ENCODE peak calls at places on chromosomes 12 and 14, in four cellular contexts. P, U, I and A are unnamed samples.
A peak's percentile ranks its signal among the peaks of the same experiment; 100 is the strongest.

GRCh38 chr12:31850268-31850667 is 108.9 kb upstream of the RESF1 start:
- DNase-seq in U (no peak), P (no peak), I (no peak), A (no peak)

GRCh38 chr14:91115986-91116385 is 2.1 kb downstream of the DGLUCY start:
- DNase-seq in U (no peak), I (no peak), P (no peak), A (no peak)

GRCh38 chr12:25286837-25287236 is 36.1 kb upstream of the KRAS start:
- DNase-seq in P (no peak), U (no peak), I (no peak), A (no peak)

GRCh38 chr12:63095369-63095967 is 55.5 kb downstream of the AVPR1A start:
- DNase-seq in P (no peak), I (no peak), U (no peak), A (no peak)

GRCh38 chr14:101743701-101744100 is 17.8 kb upstream of the PPP2R5C start:
- DNase-seq in U (no peak), I (no peak), P (no peak), A (no peak)

GRCh38 chr12:105091495-105092206 is 7.4 kb upstream of the ALDH1L2 start:
- DNase-seq in P (no peak), U (no peak), I (no peak), A (no peak)

GRCh38 chr14:71621276-71621675 is 311.0 kb upstream of the RGS6 start:
- DNase-seq in U (no peak), I (peak; percentile 63), P (no peak), A (no peak)

GRCh38 chr14:20976291-20976690 is 13.5 kb upstream of the METTL17 start:
- DNase-seq in I (no peak), U (no peak), P (no peak), A (no peak)

GRCh38 chr14:105629886-105630215 is 103.5 kb downstream of the TMEM121 start:
- DNase-seq in I (no peak), P (no peak), U (no peak), A (no peak)

GRCh38 chr12:40583743-40584142 is 108.5 kb upstream of the CNTN1 start:
- DNase-seq in P (no peak), I (no peak), U (no peak), A (no peak)

GRCh38 chr14:89399594-89400068 is 17.4 kb downstream of the FOXN3 start:
- DNase-seq in U (peak; percentile 48), I (no peak), P (no peak), A (no peak)

GRCh38 chr12:127280393-127281275 is 986.3 kb upstream of the TMEM132C start:
- DNase-seq in I (no peak), U (peak; percentile 54), P (peak; percentile 44), A (peak; percentile 23)

GRCh38 chr14:55274760-55275159 is 3.5 kb downstream of the FBXO34 start:
- DNase-seq in U (no peak), I (no peak), P (no peak), A (no peak)

GRCh38 chr12:123928274-123928865 is 44.3 kb downstream of the CCDC92 start:
- DNase-seq in U (no peak), P (no peak), I (no peak), A (no peak)

GRCh38 chr12:82527165-82527780 is 159.4 kb upstream of the TMTC2 start:
- DNase-seq in U (peak; percentile 75), I (no peak), P (no peak), A (peak; percentile 53)

GRCh38 chr12:82019533-82019932 is 260.4 kb upstream of the PPFIA2 start:
- DNase-seq in U (peak; percentile 2), I (no peak), P (no peak), A (no peak)

GRCh38 chr12:102163383-102163782 is 34.2 kb downstream of the PMCH start:
- DNase-seq in U (no peak), I (no peak), P (no peak), A (no peak)

GRCh38 chr14:65414961-65415589 is 2.5 kb downstream of the FUT8 start:
- DNase-seq in P (no peak), U (peak; percentile 29), I (no peak), A (no peak)

GRCh38 chr14:56211124-56211523 is 92.9 kb downstream of the PELI2 start:
- DNase-seq in P (no peak), I (no peak), U (no peak), A (no peak)

GRCh38 chr12:121562484-121562883 is 18.3 kb downstream of the KDM2B start:
- DNase-seq in P (no peak), U (no peak), I (no peak), A (no peak)

GRCh38 chr12:26097046-26097878 is 27.6 kb downstream of the BHLHE41 start:
- DNase-seq in U (peak; percentile 80), P (peak; percentile 19), I (peak; percentile 45), A (peak; percentile 59)

GRCh38 chr14:106209745-106210144 is 683.4 kb downstream of the TMEM121 start:
- DNase-seq in U (no peak), P (peak; percentile 35), I (no peak), A (peak; percentile 30)

GRCh38 chr12:70033310-70033709 is 208.3 kb downstream of the MYRFL start:
- DNase-seq in U (no peak), I (no peak), P (no peak), A (no peak)

GRCh38 chr12:106865685-106866084 is 90.0 kb upstream of the TMEM263 start:
- DNase-seq in U (no peak), P (no peak), I (no peak), A (no peak)

GRCh38 chr12:14952295-14952995 is 9.0 kb downstream of the ARHGDIB start:
- DNase-seq in P (no peak), I (peak; percentile 48), U (peak; percentile 87), A (peak; percentile 86)

GRCh38 chr12:52011602-52012214 is 5.0 kb downstream of the TAMALIN start:
- DNase-seq in P (no peak), I (no peak), U (no peak), A (no peak)

GRCh38 chr14:36941783-36942521 is 230.5 kb downstream of the SLC25A21 start:
- DNase-seq in I (peak; percentile 35), U (peak; percentile 75), P (no peak), A (no peak)

GRCh38 chr12:116189692-116190091 is 87.8 kb downstream of the MED13L start:
- DNase-seq in P (no peak), I (no peak), U (no peak), A (no peak)

GRCh38 chr12:108731866-108732461 is 646 bp upstream of the CORO1C start:
- DNase-seq in U (peak; percentile 99), P (peak; percentile 93), I (peak; percentile 99), A (peak; percentile 95)

GRCh38 chr12:49867580-49868341 is 24.9 kb upstream of the BCDIN3D start:
- DNase-seq in P (no peak), U (no peak), I (no peak), A (no peak)

GRCh38 chr12:50453872-50454271 is 50.9 kb upstream of the DIP2B start:
- DNase-seq in I (no peak), U (no peak), P (no peak), A (no peak)

GRCh38 chr14:66974397-66975025 is 214.7 kb upstream of the GARIN2 start:
- DNase-seq in U (peak; percentile 4), P (no peak), I (no peak), A (no peak)

GRCh38 chr12:56189918-56190694 is 823 bp upstream of the SMARCC2 start:
- DNase-seq in I (peak; percentile 82), P (peak; percentile 55), U (peak; percentile 94), A (peak; percentile 78)

GRCh38 chr12:42446761-42447160 is 120.8 kb downstream of the PPHLN1 start:
- DNase-seq in I (no peak), P (no peak), U (no peak), A (no peak)

GRCh38 chr14:53034688-53035087 is 83.8 kb upstream of the FERMT2 start:
- DNase-seq in P (no peak), U (no peak), I (no peak), A (no peak)

GRCh38 chr12:48788522-48788851 is 402 bp downstream of the ADCY6 start:
- DNase-seq in U (no peak), P (no peak), I (no peak), A (no peak)

GRCh38 chr14:31261859-31262739 is 54.5 kb upstream of the HECTD1 start:
- DNase-seq in I (peak; percentile 42), P (no peak), U (peak; percentile 43), A (no peak)

GRCh38 chr12:48025281-48025680 is 21.0 kb upstream of the COL2A1 start:
- DNase-seq in I (no peak), U (no peak), P (no peak), A (no peak)

GRCh38 chr14:82595466-82595865 is 1061.8 kb upstream of the SEL1L start:
- DNase-seq in P (no peak), U (no peak), I (no peak), A (no peak)

GRCh38 chr12:7989827-7990491 is 42.6 kb upstream of the FOXJ2 start:
- DNase-seq in U (no peak), P (peak; percentile 27), I (no peak), A (peak; percentile 46)

GRCh38 chr14:51644215-51644969 is 7.3 kb upstream of the FRMD6 start:
- DNase-seq in P (no peak), I (no peak), U (no peak), A (no peak)
- H3K9me3 ChIP-seq in P (no peaks in the 10 kb centered on the region), I (no peaks in the 10 kb centered on the region), U (no peaks in the 10 kb centered on the region), A (no peaks in the 10 kb centered on the region)

GRCh38 chr14:99574099-99574880 is 29.7 kb downstream of the CCDC85C start:
- DNase-seq in P (no peak), I (no peak), U (peak; percentile 76), A (no peak)
- H3K4me1 ChIP-seq in P (no peaks in the 10 kb centered on the region), I (peaks cover 14% of the 10 kb centered on the region), U (peaks cover 100% of the 10 kb centered on the region), A (no peaks in the 10 kb centered on the region)

DNA sequence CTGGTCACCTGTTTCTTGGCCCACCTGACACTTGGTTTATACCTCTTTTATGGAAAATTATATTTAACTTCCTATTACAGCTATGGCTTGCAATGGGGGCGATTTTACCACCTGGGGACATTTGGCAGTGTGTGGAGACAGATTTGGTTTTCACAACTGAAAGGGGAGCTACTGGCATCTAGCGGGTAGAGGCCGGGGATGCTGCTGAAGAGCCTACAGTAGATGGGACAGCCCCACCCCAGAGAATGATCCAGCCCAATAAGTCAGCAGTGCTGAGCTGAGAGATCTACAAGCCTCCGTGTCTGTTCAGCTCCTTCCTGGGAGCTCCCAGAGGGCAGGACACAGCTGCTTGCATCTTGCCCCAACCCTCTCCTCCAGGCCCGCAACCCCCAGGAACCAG is 302.8 kb downstream of the CACNA1C start:
- DNase-seq in P (no peak), I (no peak), U (no peak), A (no peak)
- H3K27ac ChIP-seq in P (no peak overlapping the region), I (no peak overlapping the region), U (no peak overlapping the region), A (no peak overlapping the region)

GRCh38 chr14:38111046-38111445 is 96.7 kb upstream of the SSTR1 start:
- DNase-seq in P (no peak), I (no peak), U (no peak), A (no peak)
- H3K9me3 ChIP-seq in P (no peaks in the 10 kb centered on the region), I (no peaks in the 10 kb centered on the region), U (no peaks in the 10 kb centered on the region), A (no peaks in the 10 kb centered on the region)